ENCODE peak calls at places on chromosome 17, in ten cellular contexts. K, V, G, P, C, B, D, N, Z and J are unnamed samples.

GRCh38 chr17:21081967-21082366 is 39.2 kb upstream of the USP22 start:
- DNase-seq in K (no peak), V (no peak), G (no peak), P (no peak), C (no peak), B (no peak), D (no peak), N (no peak), Z (no peak), J (no peak)

GRCh38 chr17:38693700-38694329 is 11.3 kb upstream of the MLLT6 start:
- DNase-seq in K (no peak), V (no peak), G (no peak), P (peak), C (peak), B (no peak), D (peak), N (no peak), Z (no peak), J (peak)

GRCh38 chr17:75658237-75658636 is 8.7 kb downstream of the RECQL5 start:
- DNase-seq in K (no peak), V (no peak), G (no peak), P (no peak), C (no peak), B (no peak), D (no peak), N (no peak), Z (no peak), J (no peak)

GRCh38 chr17:16920628-16921020 is 51.3 kb downstream of the TNFRSF13B start:
- DNase-seq in K (no peak), V (no peak), G (no peak), P (no peak), C (no peak), B (no peak), D (no peak), N (no peak), Z (no peak), J (no peak)

GRCh38 chr17:55420776-55421178 is 858 bp downstream of the MMD start:
- DNase-seq in K (no peak), V (peak), G (no peak), P (peak), C (no peak), B (no peak), D (no peak), N (no peak), Z (peak), J (peak)

GRCh38 chr17:17814162-17815061 is 22.4 kb downstream of the SREBF1 start:
- DNase-seq in K (no peak), V (no peak), G (no peak), P (no peak), C (no peak), B (no peak), D (no peak), N (no peak), Z (no peak), J (no peak)

GRCh38 chr17:33864758-33865229 is 390.3 kb upstream of the CCL2 start:
- DNase-seq in K (no peak), V (no peak), G (peak), P (no peak), C (no peak), B (no peak), D (no peak), N (no peak), Z (no peak), J (no peak)

GRCh38 chr17:38601539-38602351 is 4.0 kb downstream of the SRCIN1 start:
- DNase-seq in K (no peak), V (no peak), G (peak), P (no peak), C (no peak), B (no peak), D (no peak), N (no peak), Z (peak), J (peak)

GRCh38 chr17:30832438-30832790 is 648 bp downstream of the ATAD5 start:
- DNase-seq in K (no peak), V (no peak), G (no peak), P (peak), C (no peak), B (no peak), D (no peak), N (no peak), Z (peak), J (peak)

GRCh38 chr17:36844601-36845000 is 92.7 kb upstream of the LHX1 start:
- DNase-seq in K (no peak), V (no peak), G (no peak), P (no peak), C (no peak), B (no peak), D (no peak), N (no peak), Z (no peak), J (no peak)

GRCh38 chr17:14302421-14303099 is 1.7 kb downstream of the HS3ST3B1 start:
- DNase-seq in K (peak), V (peak), G (no peak), P (peak), C (no peak), B (peak), D (peak), N (peak), Z (peak), J (peak)

GRCh38 chr17:79183221-79184158 is 108.9 kb downstream of the ENGASE start:
- DNase-seq in K (no peak), V (no peak), G (peak), P (peak), C (no peak), B (no peak), D (no peak), N (no peak), Z (peak), J (no peak)

GRCh38 chr17:50033316-50033715 is 22.6 kb upstream of the ITGA3 start:
- DNase-seq in K (no peak), V (no peak), G (no peak), P (peak), C (no peak), B (no peak), D (no peak), N (no peak), Z (no peak), J (peak)